ENCODE peak calls at places on chromosomes 12 and 14, in eight cellular contexts. J, M, W, F, E, S, X and B are unnamed samples.

GRCh38 chr14:76706811-76707210 is 54.5 kb upstream of the VASH1 start:
- DNase-seq in S (no peak), J (no peak), F (no peak), E (no peak), M (no peak), X (no peak), W (no peak), B (no peak)

GRCh38 chr12:76536546-76536945 is 23.0 kb downstream of the OSBPL8 start:
- DNase-seq in J (no peak), M (no peak), X (no peak), F (no peak), W (no peak), E (no peak), S (no peak), B (no peak)

GRCh38 chr12:39905152-39905551 is 200.7 kb downstream of the SLC2A13 start:
- DNase-seq in J (no peak), E (no peak), X (peak; percentile 34), S (no peak), W (no peak), F (peak; percentile 60), M (no peak), B (no peak)

GRCh38 chr14:58746261-58746660 is 108.5 kb downstream of the DACT1 start:
- DNase-seq in E (no peak), X (peak; percentile 34), M (peak; percentile 55), F (peak; percentile 92), W (no peak), S (peak; percentile 56), J (peak; percentile 100), B (peak; percentile 46)

GRCh38 chr12:78392918-78393317 is 471.7 kb upstream of the SYT1 start:
- DNase-seq in W (no peak), E (no peak), S (peak; percentile 32), F (peak; percentile 24), X (no peak), M (no peak), J (peak; percentile 56), B (no peak)

GRCh38 chr12:130622803-130623202 is 93.3 kb downstream of the RIMBP2 start:
- DNase-seq in X (no peak), J (no peak), E (no peak), S (no peak), M (no peak), F (no peak), W (no peak), B (no peak)

GRCh38 chr12:100545092-100545491 is 28.4 kb upstream of the GAS2L3 start:
- DNase-seq in S (no peak), M (no peak), W (no peak), E (no peak), J (peak; percentile 62), X (no peak), F (peak; percentile 3), B (no peak)

GRCh38 chr12:71164166-71164876 is 6.5 kb upstream of the TSPAN8 start:
- DNase-seq in J (no peak), S (no peak), F (no peak), W (no peak), E (no peak), M (no peak), X (no peak), B (no peak)

GRCh38 chr14:25032092-25032784 is 17.7 kb downstream of the STXBP6 start:
- DNase-seq in E (no peak), S (no peak), X (no peak), W (no peak), F (no peak), M (no peak), J (no peak), B (no peak)

GRCh38 chr12:40819427-40820108 is 127.3 kb downstream of the CNTN1 start:
- DNase-seq in X (peak; percentile 17), W (no peak), F (no peak), M (no peak), E (no peak), S (no peak), J (no peak), B (no peak)

GRCh38 chr14:32038876-32039275 is 38.2 kb upstream of the ARHGAP5 start:
- DNase-seq in J (peak; percentile 27), F (peak; percentile 11), E (no peak), W (no peak), S (no peak), X (no peak), M (no peak), B (no peak)

GRCh38 chr12:4866288-4866687 is 43.4 kb upstream of the KCNA1 start:
- DNase-seq in S (no peak), M (no peak), W (no peak), X (no peak), J (no peak), E (no peak), F (no peak), B (no peak)

GRCh38 chr14:50351016-50351415 is 38.9 kb downstream of the DMAC2L start:
- DNase-seq in J (no peak), W (no peak), X (no peak), F (peak; percentile 71), E (no peak), S (peak; percentile 7), M (no peak), B (no peak)

GRCh38 chr14:103110681-103111296 is 12.5 kb upstream of the TNFAIP2 start:
- DNase-seq in F (peak; percentile 35), M (no peak), J (no peak), S (no peak), X (no peak), W (no peak), E (no peak), B (no peak)

GRCh38 chr12:98780261-98780660 is 135.2 kb downstream of the APAF1 start:
- DNase-seq in S (peak; percentile 4), F (peak; percentile 41), J (no peak), W (no peak), X (no peak), E (no peak), M (no peak), B (no peak)

GRCh38 chr12:129848921-129849320 is 54.9 kb downstream of the TMEM132D start:
- DNase-seq in M (no peak), W (no peak), E (no peak), F (peak; percentile 80), J (no peak), S (peak; percentile 47), X (no peak), B (no peak)

GRCh38 chr14:36661506-36662257 is at the start of gene PAX9:
- DNase-seq in M (no peak), W (no peak), E (peak; percentile 23), J (peak; percentile 99), F (peak; percentile 44), X (peak; percentile 90), S (peak; percentile 34), B (peak; percentile 89)

GRCh38 chr12:100574262-100575074 is 984 bp downstream of the GAS2L3 start:
- DNase-seq in W (no peak), J (peak; percentile 35), X (peak; percentile 45), F (peak; percentile 22), S (no peak), M (no peak), E (no peak), B (no peak)

GRCh38 chr12:21065845-21066244 is 65.1 kb upstream of the SLCO1B1 start:
- DNase-seq in F (no peak), M (no peak), W (no peak), J (peak; percentile 50), X (no peak), E (no peak), S (peak; percentile 42), B (no peak)

GRCh38 chr14:101008196-101008595 is 104.7 kb upstream of the RTL1 start:
- DNase-seq in S (no peak), M (no peak), J (no peak), W (no peak), X (no peak), F (no peak), E (no peak), B (no peak)

GRCh38 chr14:54665938-54666337 is 99.0 kb downstream of the SAMD4A start:
- DNase-seq in J (no peak), W (no peak), M (no peak), F (no peak), X (no peak), S (no peak), E (peak; percentile 9), B (no peak)

GRCh38 chr12:67331828-67332227 is 62.7 kb downstream of the CAND1 start:
- DNase-seq in W (no peak), F (no peak), M (no peak), E (no peak), S (no peak), X (no peak), J (no peak), B (no peak)
- H3K27ac ChIP-seq in W (no peak overlapping the region), F (no peak overlapping the region), M (no peak overlapping the region), E (no peak overlapping the region), S (no peak overlapping the region), X (no peak overlapping the region), J (no peak overlapping the region), B (no peak overlapping the region)

GRCh38 chr12:92133166-92133565 is 12.5 kb downstream of the BTG1 start:
- DNase-seq in E (no peak), W (no peak), M (no peak), S (no peak), X (no peak), J (no peak), F (peak; percentile 45), B (no peak)
- H3K27ac ChIP-seq in E (peak overlapping the region; percentile 85), W (no peak overlapping the region), M (no peak overlapping the region), S (no peak overlapping the region), X (peak overlapping the region; percentile 36), J (no peak overlapping the region), F (no peak overlapping the region), B (peak overlapping the region; percentile 98)

DNA sequence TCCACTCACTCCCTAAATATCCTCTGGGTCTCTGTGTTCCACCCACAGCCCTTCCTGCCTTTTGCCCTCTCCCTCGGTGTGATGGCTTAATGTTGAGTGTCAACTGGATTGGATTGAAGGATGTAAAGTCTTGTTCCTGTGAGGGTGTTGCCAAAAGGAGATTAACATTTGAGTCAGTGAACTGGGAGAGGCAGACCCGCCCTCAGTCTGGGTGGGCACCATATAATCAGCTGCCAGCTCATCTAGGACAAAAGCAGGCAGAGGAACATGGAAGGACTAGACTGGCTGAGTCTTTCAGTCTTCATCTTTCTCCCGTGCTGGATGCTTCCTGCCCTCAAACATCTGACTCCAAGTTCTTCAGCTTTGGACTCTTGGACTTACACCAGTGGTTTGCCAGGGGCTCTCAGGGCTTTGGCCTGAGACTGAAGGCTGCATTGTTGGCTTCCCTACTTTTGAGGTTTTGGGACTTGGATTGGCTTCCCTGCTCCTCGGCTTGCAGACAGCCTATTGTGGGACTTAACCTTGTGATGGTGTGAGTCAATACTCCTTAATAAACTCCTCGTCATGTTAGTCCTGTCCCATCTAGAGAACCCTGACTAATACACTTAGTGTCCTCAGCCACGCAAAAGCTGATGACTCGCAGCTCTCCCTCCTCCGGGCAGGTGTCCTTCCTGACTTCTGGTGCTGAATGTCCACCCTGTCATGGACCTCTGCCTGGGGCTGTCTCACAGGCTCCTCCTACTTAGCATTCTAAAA is 5.9 kb downstream of the DGLUCY start:
- DNase-seq in M (no peak), J (peak; percentile 84), X (peak; percentile 37), W (no peak), S (peak; percentile 38), E (no peak), F (peak; percentile 73), B (peak; percentile 87)
- H3K27ac ChIP-seq in M (peak overlapping the region; percentile 21), J (peak overlapping the region; percentile 69), X (peak overlapping the region; percentile 7), W (no peak overlapping the region), S (no peak overlapping the region), E (no peak overlapping the region), F (no peak overlapping the region), B (peak overlapping the region; percentile 99)

DNA sequence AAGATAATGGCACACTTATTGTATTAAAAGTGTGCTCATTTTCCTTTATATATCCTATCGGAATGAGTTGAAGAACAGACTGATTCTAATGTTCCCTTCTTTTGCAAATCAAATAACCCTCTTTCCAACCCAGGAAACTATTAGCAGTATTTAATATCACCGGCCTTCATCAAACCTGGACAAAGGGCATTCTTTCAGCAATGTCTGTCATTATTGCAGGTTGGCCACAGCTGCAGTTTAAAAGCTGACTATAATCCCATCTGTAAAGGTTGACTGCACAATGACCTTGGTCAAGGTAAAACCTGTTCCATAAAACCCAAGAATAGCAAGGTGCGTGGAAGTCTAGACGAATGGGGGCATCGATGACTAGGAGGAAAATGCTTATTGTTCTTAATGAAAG is 472.3 kb upstream of the SOX5 start:
- DNase-seq in E (no peak), X (no peak), W (no peak), M (no peak), J (no peak), S (no peak), F (no peak), B (no peak)
- H3K27ac ChIP-seq in E (no peak overlapping the region), X (no peak overlapping the region), W (no peak overlapping the region), M (no peak overlapping the region), J (no peak overlapping the region), S (no peak overlapping the region), F (no peak overlapping the region), B (no peak overlapping the region)